ENCODE peak calls at places on chromosomes 13 and 19, in five cellular contexts. I, S, T, A and U are unnamed samples.
A peak's percentile ranks its signal among the peaks of the same experiment; 100 is the strongest.

GRCh38 chr13:97004886-97005285 is 10.6 kb upstream of the OXGR1 start:
- DNase-seq in I (no peak), S (no peak), T (no peak), A (no peak), U (no peak)

GRCh38 chr19:33306853-33307792 is 4.8 kb upstream of the CEBPA start:
- DNase-seq in I (no peak), S (no peak), T (no peak), A (no peak), U (no peak)

GRCh38 chr19:7506385-7507328 is 9.2 kb upstream of the ZNF358 start:
- DNase-seq in I (peak; percentile 26), S (peak; percentile 80), T (no peak), A (peak; percentile 65), U (peak; percentile 84)

GRCh38 chr19:35562776-35563175 is 682 bp downstream of the ATP4A start:
- DNase-seq in I (no peak), S (no peak), T (no peak), A (no peak), U (no peak)

GRCh38 chr19:39304701-39305571 is 8.7 kb downstream of the IFNL1 start:
- DNase-seq in I (no peak), S (no peak), T (no peak), A (no peak), U (no peak)

GRCh38 chr19:38004505-38005223 is 97.7 kb downstream of the SIPA1L3 start:
- DNase-seq in I (no peak), S (peak; percentile 76), T (peak; percentile 71), A (peak; percentile 92), U (peak; percentile 95)

GRCh38 chr13:33616130-33616529 is 201.8 kb upstream of the RFC3 start:
- DNase-seq in I (no peak), S (no peak), T (no peak), A (no peak), U (no peak)

GRCh38 chr19:47446534-47447469 is 24.9 kb downstream of the SLC8A2 start:
- DNase-seq in I (no peak), S (no peak), T (no peak), A (no peak), U (peak; percentile 56)

GRCh38 chr13:33349314-33349995 is 63.9 kb upstream of the STARD13 start:
- DNase-seq in I (no peak), S (peak; percentile 36), T (no peak), A (peak; percentile 57), U (peak; percentile 7)

GRCh38 chr13:81639984-81640582 is 1299.2 kb upstream of the SPRY2 start:
- DNase-seq in I (no peak), S (no peak), T (no peak), A (no peak), U (peak; percentile 38)

GRCh38 chr19:677201-677600 is 1.0 kb downstream of the FSTL3 start:
- DNase-seq in I (no peak), S (peak; percentile 85), T (no peak), A (no peak), U (peak; percentile 95)